ENCODE peak calls at places on chromosomes 2 and 18, in eight cellular contexts. J is endothelial cell of umbilical vein, S is A549, P is IMR-90, V is suprapubic skin, T is tibial nerve, L is ovary, D is HepG2. M is an unnamed sample.

GRCh38 chr2:112168422-112169124 is 30.4 kb downstream of the FBLN7 start:
- DNase-seq in S (no peak), L (no peak), D (peak), P (no peak), V (peak), J (no peak), T (no peak), M (peak)

GRCh38 chr2:96819101-96819875 is 3.2 kb downstream of the CNNM3 start:
- DNase-seq in T (no peak), J (no peak), S (no peak), D (peak), P (no peak), L (no peak), V (no peak), M (no peak)

GRCh38 chr2:26164641-26165211 is 8.2 kb upstream of the GAREM2 start:
- DNase-seq in T (no peak), D (no peak), V (no peak), L (no peak), P (no peak), J (no peak), S (no peak), M (peak)

GRCh38 chr2:216777637-216778273 is 82.1 kb downstream of the TNP1 start:
- DNase-seq in S (peak), P (peak), V (no peak), D (peak), J (peak), L (no peak), T (no peak), M (no peak)

GRCh38 chr18:80202264-80202998 is 44.9 kb downstream of the PARD6G start:
- DNase-seq in P (no peak), D (no peak), L (no peak), V (no peak), S (no peak), T (no peak), J (no peak), M (peak)

GRCh38 chr2:204897561-204897960 is 352.3 kb downstream of the PARD3B start:
- DNase-seq in T (no peak), P (no peak), V (no peak), D (peak), J (no peak), L (no peak), S (no peak), M (no peak)

GRCh38 chr18:10973579-10974260 is 175.6 kb downstream of the PIEZO2 start:
- DNase-seq in T (no peak), V (no peak), L (peak), D (no peak), S (peak), J (peak), P (peak), M (no peak)

GRCh38 chr2:134023854-134024253 is 230.0 kb upstream of the MGAT5 start:
- DNase-seq in V (no peak), T (no peak), D (no peak), L (no peak), S (no peak), J (no peak), P (no peak), M (no peak)

GRCh38 chr18:23257686-23258565 is 122.6 kb downstream of the CABLES1 start:
- DNase-seq in P (peak), D (no peak), J (peak), L (no peak), S (no peak), T (peak), V (no peak), M (no peak)

GRCh38 chr2:45237850-45238542 is 228.7 kb upstream of the SIX2 start:
- DNase-seq in S (peak), P (peak), L (no peak), J (peak), V (no peak), D (peak), T (peak), M (peak)

GRCh38 chr18:23982154-23983071 is 32.1 kb upstream of the TTC39C start:
- DNase-seq in T (peak), D (no peak), J (peak), S (peak), P (peak), V (no peak), L (peak), M (no peak)

GRCh38 chr2:8412586-8412985 is 269.3 kb upstream of the ID2 start:
- DNase-seq in P (no peak), L (peak), V (peak), J (no peak), D (no peak), S (no peak), T (peak), M (peak)

GRCh38 chr2:55949613-55950012 is 26.0 kb upstream of the EFEMP1 start:
- DNase-seq in D (no peak), S (no peak), P (no peak), L (no peak), V (no peak), T (no peak), J (no peak), M (no peak)

GRCh38 chr18:9711361-9712129 is 3.4 kb downstream of the RAB31 start:
- DNase-seq in S (no peak), T (no peak), D (no peak), P (no peak), V (no peak), J (no peak), L (peak), M (no peak)
- TF ChIP-seq POLR2A in S (no peak), T (no peak), D (no peak), P (no peak), V (no peak), J (no peak), L (no peak), M (no peak)

DNA sequence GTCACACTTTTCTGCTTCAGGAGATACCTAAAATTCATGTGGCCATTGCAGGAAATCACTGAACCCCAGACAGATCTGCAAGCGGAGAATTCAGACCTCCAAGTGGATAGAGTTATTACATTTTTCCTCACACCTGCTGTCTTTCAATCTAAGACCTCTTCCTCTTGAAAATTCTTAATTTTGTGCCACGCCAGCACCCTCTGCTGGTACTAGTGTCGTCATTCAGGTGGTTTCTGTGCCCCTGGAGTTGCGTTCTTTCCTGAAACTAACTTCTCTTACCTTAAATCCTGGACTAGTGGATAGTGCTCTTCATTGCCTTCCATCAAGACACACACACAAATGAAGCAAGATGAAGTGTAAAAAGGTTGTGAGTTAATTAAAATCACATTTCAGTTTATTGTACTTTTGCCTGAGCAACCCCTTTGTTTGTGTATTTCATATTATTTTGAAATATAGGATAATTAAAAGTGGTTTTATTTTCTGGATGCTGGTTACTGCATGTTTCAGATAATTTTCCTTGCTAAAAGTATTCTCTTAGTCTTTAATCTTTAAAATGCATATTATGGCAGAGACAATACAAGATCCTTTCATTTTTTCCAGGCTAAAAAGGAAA is 1.6 kb upstream of the DNER start:
- DNase-seq in V (no peak), L (no peak), D (peak), S (peak), T (no peak), J (peak), P (no peak), M (no peak)
- TF ChIP-seq CTCF in V (no peak), L (no peak), D (peak), S (peak), T (peak), J (peak), P (peak), M (no peak)

DNA sequence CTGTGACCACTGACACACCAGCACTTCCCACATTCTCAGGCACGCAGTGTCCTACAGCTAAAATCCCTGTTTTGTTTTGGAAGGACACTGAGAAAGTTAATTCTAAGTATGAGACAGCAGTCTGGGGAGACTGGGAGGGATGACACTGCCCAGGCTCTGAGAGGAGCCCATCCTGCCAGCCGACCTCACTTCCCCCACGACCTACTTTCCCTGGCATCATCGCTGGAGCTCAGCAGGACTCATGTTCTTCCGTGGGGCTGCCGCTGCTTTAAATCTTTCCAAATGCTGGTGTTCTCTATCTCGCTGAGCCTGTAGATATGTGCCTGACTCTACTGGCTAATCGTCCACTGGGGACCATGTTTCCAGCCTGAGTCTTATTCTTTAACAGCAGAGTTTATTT is 68.8 kb upstream of the TMEM200C start:
- DNase-seq in P (no peak), L (no peak), T (no peak), D (no peak), V (no peak), J (no peak), S (no peak), M (peak)
- TF ChIP-seq POLR2A in P (no peak), L (no peak), T (no peak), D (no peak), V (no peak), J (no peak), S (no peak), M (no peak)

DNA sequence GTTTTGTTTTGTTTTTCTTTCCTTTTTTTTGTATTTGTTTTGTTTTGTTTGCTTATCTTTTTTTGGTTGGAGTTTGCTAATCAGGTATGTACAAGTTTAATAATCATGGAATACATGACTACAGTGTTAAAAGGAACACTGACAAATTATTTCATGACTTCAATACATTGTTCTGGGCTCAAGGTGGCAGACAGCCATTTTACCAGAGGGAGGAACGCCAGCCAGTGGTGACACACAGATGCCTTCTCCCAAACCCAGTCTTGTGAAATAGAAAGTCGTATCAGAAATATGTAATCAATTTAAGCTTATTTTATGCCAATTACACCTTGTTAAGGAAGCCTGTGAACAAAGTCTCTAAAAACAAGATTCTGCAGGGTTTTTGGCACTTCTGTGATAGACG is 264.0 kb upstream of the EPHA4 start:
- DNase-seq in J (no peak), D (no peak), L (no peak), S (no peak), T (no peak), V (no peak), P (no peak), M (no peak)
- TF ChIP-seq CTCF in J (no peak), D (no peak), L (no peak), S (no peak), T (no peak), V (no peak), P (no peak), M (no peak)

GRCh38 chr2:62224976-62225375 is 29.1 kb downstream of the B3GNT2 start:
- DNase-seq in P (no peak), S (no peak), J (no peak), D (peak), V (no peak), T (no peak), L (no peak), M (no peak)
- TF ChIP-seq POLR2A in P (no peak), S (no peak), J (no peak), D (no peak), V (no peak), T (no peak), L (no peak), M (no peak)

GRCh38 chr18:53610957-53611356 is 613.5 kb downstream of the MBD2 start:
- DNase-seq in V (no peak), D (no peak), L (no peak), T (no peak), J (no peak), P (no peak), S (no peak), M (no peak)

GRCh38 chr18:53606792-53607191 is 617.7 kb downstream of the MBD2 start:
- DNase-seq in J (no peak), P (no peak), V (no peak), D (no peak), T (no peak), L (no peak), S (no peak), M (no peak)

GRCh38 chr18:53603281-53603680 is 621.2 kb downstream of the MBD2 start:
- DNase-seq in L (no peak), S (no peak), V (no peak), T (no peak), D (no peak), P (no peak), J (no peak), M (no peak)

DNA sequence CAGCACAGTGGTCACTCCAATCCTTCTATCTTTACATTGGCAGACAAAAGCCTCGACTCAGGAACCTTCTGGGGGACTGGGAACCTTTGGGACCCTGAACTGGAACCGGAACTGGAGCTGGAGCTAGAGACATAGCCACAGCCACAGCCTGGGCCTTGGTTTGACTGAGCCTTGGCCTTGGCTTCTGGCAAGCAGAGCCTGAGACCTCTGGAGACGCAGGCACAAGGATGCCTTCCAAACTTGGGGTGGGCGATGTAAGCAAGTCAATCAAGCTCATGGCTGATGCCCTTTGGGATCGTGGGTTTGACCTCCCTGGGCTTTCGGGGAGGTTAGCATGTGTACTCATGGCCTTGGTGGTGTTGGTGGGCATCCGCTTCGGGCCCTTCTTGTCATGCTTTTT is 619.3 kb downstream of the MBD2 start:
- DNase-seq in P (no peak), T (no peak), S (no peak), V (no peak), J (no peak), D (no peak), L (no peak), M (no peak)
- TF ChIP-seq CTCF in P (no peak), T (no peak), S (no peak), V (no peak), J (no peak), D (no peak), L (no peak), M (no peak)

GRCh38 chr2:165793779-165794519 is at the start of gene GALNT3:
- DNase-seq in L (peak), J (no peak), P (no peak), S (no peak), V (peak), D (no peak), T (no peak), M (peak)

GRCh38 chr2:165795011-165795410 is 964 bp upstream of the GALNT3 start:
- DNase-seq in D (no peak), P (peak), T (no peak), L (no peak), V (no peak), J (no peak), S (no peak), M (no peak)

GRCh38 chr2:165796129-165796528 is 2.1 kb upstream of the GALNT3 start:
- DNase-seq in T (no peak), J (no peak), V (no peak), P (no peak), L (no peak), S (no peak), D (no peak), M (no peak)

GRCh38 chr2:165793161-165793778 is 777 bp downstream of the GALNT3 start:
- DNase-seq in V (peak), D (no peak), J (no peak), L (peak), S (no peak), P (no peak), T (no peak), M (peak)

GRCh38 chr2:165794520-165794882 is 454 bp upstream of the GALNT3 start:
- DNase-seq in L (peak), S (no peak), P (peak), J (no peak), D (no peak), V (no peak), T (peak), M (peak)
- TF ChIP-seq POLR2A in L (no peak), S (no peak), P (no peak), J (no peak), D (no peak), V (no peak), T (no peak), M (no peak)